ENCODE peak calls at places on chromosomes 16 and 17, in eight cellular contexts. I, T, S, Z, K, L, J and O are unnamed samples.

GRCh38 chr17:50949128-50950001 is 83.2 kb upstream of the TOB1 start:
- DNase-seq in L (no peak), K (no peak), J (no peak), I (no peak), S (no peak), Z (no peak), T (no peak), O (no peak)

GRCh38 chr17:77419547-77420475 is 279.0 kb downstream of the SEC14L1 start:
- DNase-seq in T (no peak), Z (peak; percentile 57), K (no peak), S (no peak), I (peak; percentile 84), J (no peak), L (no peak), O (no peak)

GRCh38 chr16:71952818-71953217 is 47.4 kb downstream of the PKD1L3 start:
- DNase-seq in K (no peak), S (no peak), Z (no peak), I (no peak), L (no peak), J (no peak), T (no peak), O (no peak)

GRCh38 chr16:5024632-5025031 is 9.1 kb downstream of the NAGPA start:
- DNase-seq in T (no peak), I (no peak), S (no peak), Z (peak; percentile 82), L (no peak), J (peak; percentile 57), K (no peak), O (no peak)

GRCh38 chr17:81563861-81564586 is 11.9 kb upstream of the FAAP100 start:
- DNase-seq in T (no peak), K (no peak), I (no peak), J (no peak), L (no peak), S (no peak), Z (no peak), O (no peak)

GRCh38 chr16:59632266-59632855 is 898.2 kb upstream of the GOT2 start:
- DNase-seq in I (no peak), T (no peak), J (no peak), S (no peak), Z (no peak), K (no peak), L (no peak), O (no peak)

GRCh38 chr16:84464116-84464515 is 40.3 kb downstream of the MEAK7 start:
- DNase-seq in Z (no peak), L (no peak), K (no peak), S (no peak), J (no peak), I (no peak), T (no peak), O (peak; percentile 16)

GRCh38 chr17:76232342-76232741 is 8.0 kb downstream of the RNF157 start:
- DNase-seq in I (no peak), S (no peak), T (no peak), Z (peak; percentile 92), J (no peak), K (no peak), L (peak; percentile 91), O (no peak)

GRCh38 chr17:5011928-5012327 is 14.2 kb downstream of the KIF1C start:
- DNase-seq in S (no peak), Z (peak; percentile 14), I (no peak), J (no peak), L (no peak), T (no peak), K (no peak), O (no peak)

GRCh38 chr16:63981639-63982038 is 1140.2 kb downstream of the CDH11 start:
- DNase-seq in S (no peak), J (no peak), T (no peak), I (no peak), K (no peak), L (no peak), Z (no peak), O (no peak)

GRCh38 chr16:50458694-50459271 is 89.4 kb upstream of the NKD1 start:
- DNase-seq in I (no peak), T (peak; percentile 32), Z (no peak), L (no peak), K (no peak), S (no peak), J (no peak), O (peak; percentile 34)

GRCh38 chr16:22670551-22670970 is 143.4 kb upstream of the HS3ST2 start:
- DNase-seq in I (peak; percentile 64), T (no peak), J (no peak), S (no peak), Z (peak; percentile 14), K (no peak), L (no peak), O (no peak)

GRCh38 chr17:40718904-40719303 is 15.4 kb upstream of the KRT24 start:
- DNase-seq in K (no peak), Z (peak; percentile 24), L (no peak), S (no peak), J (no peak), I (no peak), T (no peak), O (no peak)

GRCh38 chr16:27646811-27647210 is 96.9 kb downstream of the KATNIP start:
- DNase-seq in Z (no peak), L (no peak), T (no peak), I (no peak), S (no peak), J (no peak), K (no peak), O (no peak)

GRCh38 chr17:19338031-19338990 is 24.2 kb downstream of the B9D1 start:
- DNase-seq in J (peak; percentile 60), K (no peak), S (no peak), L (no peak), I (peak; percentile 62), Z (peak; percentile 65), T (peak; percentile 81), O (peak; percentile 84)

GRCh38 chr17:2212328-2212981 is 91.1 kb downstream of the SMG6 start:
- DNase-seq in I (no peak), T (no peak), L (no peak), S (peak; percentile 55), Z (peak; percentile 81), J (no peak), K (peak; percentile 63), O (no peak)

GRCh38 chr16:1098266-1098991 is 2.4 kb upstream of the C1QTNF8 start:
- DNase-seq in J (no peak), Z (no peak), I (no peak), L (no peak), K (no peak), S (no peak), T (no peak), O (no peak)

GRCh38 chr16:9415588-9415987 is 324.1 kb downstream of the HAPSTR1 start:
- DNase-seq in J (no peak), S (no peak), Z (no peak), L (no peak), T (no peak), K (no peak), I (no peak), O (no peak)

GRCh38 chr17:77373298-77374169 is 232.8 kb downstream of the SEC14L1 start:
- DNase-seq in I (peak; percentile 65), K (peak; percentile 75), J (no peak), Z (no peak), S (peak; percentile 76), T (peak; percentile 72), L (no peak), O (peak; percentile 79)

GRCh38 chr17:42608692-42609181 is 437 bp downstream of the RETREG3 start:
- DNase-seq in L (no peak), T (peak; percentile 55), Z (no peak), S (no peak), J (no peak), K (no peak), I (no peak), O (no peak)

GRCh38 chr16:85586360-85587145 is 26.6 kb upstream of the GSE1 start:
- DNase-seq in K (peak; percentile 77), T (no peak), S (no peak), J (no peak), I (peak; percentile 68), Z (no peak), L (no peak), O (no peak)

GRCh38 chr17:12545877-12546513 is 119.7 kb upstream of the MYOCD start:
- DNase-seq in I (peak; percentile 45), Z (peak; percentile 67), K (no peak), J (peak; percentile 47), T (no peak), S (peak; percentile 24), L (no peak), O (no peak)
- H3K27ac ChIP-seq in I (no peak overlapping the region), Z (no peak overlapping the region), K (no peak overlapping the region), J (no peak overlapping the region), T (no peak overlapping the region), S (no peak overlapping the region), L (no peak overlapping the region), O (no peak overlapping the region)

GRCh38 chr17:64494121-64494520 is 2.7 kb downstream of the POLG2 start:
- DNase-seq in S (no peak), Z (no peak), J (no peak), K (no peak), T (no peak), L (no peak), I (no peak), O (no peak)
- H3K4me3 ChIP-seq in S (no peak overlapping the region), Z (peak overlapping the region; percentile 86), J (no peak overlapping the region), K (no peak overlapping the region), T (no peak overlapping the region), L (no peak overlapping the region), I (no peak overlapping the region), O (no peak overlapping the region)

DNA sequence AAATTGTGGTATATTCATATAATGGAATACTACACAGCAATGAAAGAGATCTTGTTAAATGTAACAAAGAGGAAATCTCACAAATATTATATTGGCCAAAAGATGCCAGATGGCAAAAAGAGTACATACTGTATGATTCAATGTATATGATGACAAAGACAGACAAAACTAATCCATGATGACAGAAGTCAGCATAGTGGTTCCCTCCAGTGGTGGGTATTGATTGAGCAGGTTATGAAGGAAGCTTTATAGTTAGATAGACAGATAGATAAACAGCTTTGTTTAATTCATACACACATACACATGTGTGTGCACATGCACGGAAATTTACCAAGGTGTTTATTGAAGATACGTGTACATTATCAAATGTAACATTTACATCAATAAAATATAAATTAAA is 74.4 kb upstream of the SMIM36 start:
- DNase-seq in T (no peak), J (no peak), K (no peak), I (no peak), S (no peak), L (no peak), Z (peak; percentile 50), O (no peak)
- TF ChIP-seq CTCF in T (no peak), J (no peak), K (no peak), I (no peak), S (no peak), L (no peak), Z (peak; percentile 66), O (peak; percentile 14)

GRCh38 chr17:32627233-32628008 is 140.6 kb downstream of the CDK5R1 start:
- DNase-seq in K (no peak), I (peak; percentile 13), J (no peak), S (peak; percentile 66), L (no peak), T (no peak), Z (peak; percentile 7), O (no peak)

GRCh38 chr17:32625971-32626370 is 139.2 kb downstream of the CDK5R1 start:
- DNase-seq in I (no peak), Z (no peak), T (no peak), J (no peak), S (no peak), K (no peak), L (no peak), O (no peak)

GRCh38 chr17:32629563-32630190 is 142.9 kb downstream of the CDK5R1 start:
- DNase-seq in T (no peak), K (no peak), Z (no peak), I (no peak), L (no peak), J (no peak), S (no peak), O (no peak)

GRCh38 chr17:32626371-32626770 is 139.6 kb downstream of the CDK5R1 start:
- DNase-seq in L (no peak), S (no peak), J (no peak), I (no peak), T (no peak), K (no peak), Z (no peak), O (no peak)

GRCh38 chr17:32628645-32629044 is 141.9 kb downstream of the CDK5R1 start:
- DNase-seq in T (no peak), Z (no peak), K (no peak), S (no peak), L (no peak), I (no peak), J (no peak), O (no peak)
- H3K27ac ChIP-seq in T (no peak overlapping the region), Z (no peak overlapping the region), K (no peak overlapping the region), S (no peak overlapping the region), L (no peak overlapping the region), I (no peak overlapping the region), J (no peak overlapping the region), O (no peak overlapping the region)